ENCODE peak calls at places on chromosomes 3 and 15, in seven cellular contexts. One of them, this sample, is unnamed.

GRCh38 chr3:120039642-120040610 is 54.3 kb downstream of the GSK3B start:
- DNase-seq in NCI-H1417 treated with DMSO at 0.1 percent for 48 hours: no peak
- DNase-seq in left cardiac atrium: no peak
- DNase-seq in AG09309: no peak
- DNase-seq in astrocyte of the spinal cord: no peak
- DNase-seq in ELR: peak
- DNase-seq in GM13977: no peak
- DNase-seq in this sample: no peak

GRCh38 chr3:143221446-143221845 is 101.9 kb downstream of the CHST2 start:
- DNase-seq in left cardiac atrium: no peak
- DNase-seq in AG09309: no peak
- DNase-seq in NCI-H1417 treated with DMSO at 0.1 percent for 48 hours: no peak
- DNase-seq in GM13977: no peak
- DNase-seq in ELR: no peak
- DNase-seq in astrocyte of the spinal cord: no peak
- DNase-seq in this sample: no peak

GRCh38 chr3:120649735-120650705 is 32.0 kb downstream of the HGD start:
- DNase-seq in GM13977: no peak
- DNase-seq in left cardiac atrium: no peak
- DNase-seq in AG09309: no peak
- DNase-seq in astrocyte of the spinal cord: no peak
- DNase-seq in NCI-H1417 treated with DMSO at 0.1 percent for 48 hours: no peak
- DNase-seq in ELR: peak
- DNase-seq in this sample: no peak

GRCh38 chr3:42228796-42229195 is 37.2 kb downstream of the CCK start:
- DNase-seq in left cardiac atrium: no peak
- DNase-seq in AG09309: no peak
- DNase-seq in ELR: peak
- DNase-seq in astrocyte of the spinal cord: no peak
- DNase-seq in GM13977: peak
- DNase-seq in NCI-H1417 treated with DMSO at 0.1 percent for 48 hours: no peak
- DNase-seq in this sample: no peak

GRCh38 chr3:71849674-71850073 is 64.7 kb upstream of the PROK2 start:
- DNase-seq in GM13977: no peak
- DNase-seq in AG09309: no peak
- DNase-seq in ELR: no peak
- DNase-seq in astrocyte of the spinal cord: no peak
- DNase-seq in NCI-H1417 treated with DMSO at 0.1 percent for 48 hours: no peak
- DNase-seq in left cardiac atrium: no peak
- DNase-seq in this sample: no peak

GRCh38 chr15:62644874-62645755 is 397.4 kb upstream of the TPM1 start:
- DNase-seq in NCI-H1417 treated with DMSO at 0.1 percent for 48 hours: no peak
- DNase-seq in AG09309: no peak
- DNase-seq in astrocyte of the spinal cord: peak
- DNase-seq in left cardiac atrium: no peak
- DNase-seq in GM13977: no peak
- DNase-seq in ELR: no peak
- DNase-seq in this sample: peak

GRCh38 chr3:187740446-187741399 is 4.5 kb downstream of the BCL6 start:
- DNase-seq in astrocyte of the spinal cord: peak
- DNase-seq in ELR: peak
- DNase-seq in GM13977: peak
- DNase-seq in NCI-H1417 treated with DMSO at 0.1 percent for 48 hours: no peak
- DNase-seq in AG09309: peak
- DNase-seq in left cardiac atrium: peak
- DNase-seq in this sample: peak

GRCh38 chr15:66298803-66299251 is 5.5 kb downstream of the DIS3L start:
- DNase-seq in ELR: no peak
- DNase-seq in AG09309: no peak
- DNase-seq in NCI-H1417 treated with DMSO at 0.1 percent for 48 hours: no peak
- DNase-seq in left cardiac atrium: no peak
- DNase-seq in astrocyte of the spinal cord: no peak
- DNase-seq in GM13977: no peak
- DNase-seq in this sample: no peak

This sample was measured in NCI-H146.